ENCODE peak calls at places on chromosomes 4 and X, in seven cellular contexts. P is tibial nerve, N is pancreas, V is uterus, D is breast epithelium, I is psoas muscle, M is heart left ventricle. F is an unnamed sample.

GRCh38 chr4:40976343-40976742 is 226.6 kb downstream of the NSUN7 start:
- DNase-seq in P (no peak), N (no peak), M (no peak), V (no peak), I (no peak), D (no peak), F (peak)

GRCh38 chr4:39464886-39465501 is 6.1 kb downstream of the LIAS start:
- DNase-seq in D (no peak), P (no peak), M (no peak), N (no peak), V (no peak), I (no peak), F (no peak)

GRCh38 chr4:59971952-59972351 is 1228.2 kb upstream of the ADGRL3 start:
- DNase-seq in V (no peak), P (no peak), N (no peak), D (no peak), I (no peak), M (no peak), F (no peak)

GRCh38 chr4:95428216-95429085 is 120.3 kb downstream of the UNC5C start:
- DNase-seq in N (no peak), P (no peak), M (no peak), D (no peak), I (no peak), V (no peak), F (no peak)

GRCh38 chrX:22629105-22629725 is 356.5 kb downstream of the CBLL2 start:
- DNase-seq in M (no peak), P (no peak), V (no peak), I (no peak), D (no peak), N (no peak), F (no peak)

GRCh38 chrX:149630681-149631292 is 805 bp downstream of the TMEM185A start:
- DNase-seq in M (peak), P (no peak), N (no peak), D (no peak), V (no peak), I (no peak), F (peak)

GRCh38 chr4:70838400-70838971 is 1.2 kb downstream of the GRSF1 start:
- DNase-seq in V (no peak), N (no peak), P (no peak), D (no peak), M (no peak), I (no peak), F (no peak)

GRCh38 chrX:153970398-153971123 is 1.1 kb downstream of the HCFC1 start:
- DNase-seq in N (peak), I (no peak), M (peak), P (no peak), V (peak), D (no peak), F (no peak)

GRCh38 chrX:149365061-149365460 is 140.0 kb downstream of the IDS start:
- DNase-seq in N (no peak), M (no peak), P (no peak), D (no peak), I (no peak), V (no peak), F (no peak)

GRCh38 chrX:51395807-51396728 is 63.4 kb downstream of the NUDT10 start:
- DNase-seq in I (no peak), N (peak), V (peak), D (no peak), M (peak), P (no peak), F (peak)

GRCh38 chr4:57460967-57461366 is 350.8 kb upstream of the IGFBP7 start:
- DNase-seq in N (no peak), V (no peak), P (no peak), I (no peak), M (no peak), D (no peak), F (no peak)

GRCh38 chr4:73593631-73594241 is 26.5 kb downstream of the RASSF6 start:
- DNase-seq in P (no peak), M (no peak), N (no peak), V (no peak), D (no peak), I (no peak), F (no peak)

GRCh38 chr4:154277164-154277563 is 214.4 kb downstream of the DCHS2 start:
- DNase-seq in M (no peak), I (no peak), P (no peak), D (no peak), V (no peak), N (no peak), F (no peak)

DNA sequence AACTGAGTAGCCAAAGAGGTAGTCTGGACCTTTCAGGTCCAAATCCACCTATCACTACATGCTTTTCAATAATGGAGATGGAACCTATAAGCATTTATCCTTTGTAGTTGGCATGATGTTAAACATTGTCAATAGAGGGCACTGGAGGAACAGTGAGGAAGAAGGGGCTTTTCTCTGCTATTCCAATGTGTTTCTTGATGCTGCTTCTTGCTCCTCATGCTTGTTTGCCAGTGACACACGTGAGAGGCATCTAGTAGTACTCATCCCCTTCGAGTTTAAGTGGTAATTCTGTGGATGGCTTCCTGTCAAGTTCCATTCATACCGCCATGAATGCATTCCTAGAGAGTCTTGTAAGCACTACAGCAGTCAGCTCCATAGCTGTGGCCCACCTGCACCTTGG is 84.0 kb downstream of the NAA11 start:
- DNase-seq in M (no peak), D (no peak), P (no peak), V (no peak), I (no peak), N (no peak), F (no peak)
- TF ChIP-seq CTCF in M (no peak), D (no peak), P (no peak), V (no peak), I (no peak), N (no peak), F (no peak)

GRCh38 chrX:20452487-20452886 is 185.8 kb upstream of the RPS6KA3 start:
- DNase-seq in M (no peak), D (no peak), V (no peak), I (no peak), N (no peak), P (no peak), F (no peak)
- H3K4me3 ChIP-seq in M (no peak), D (no peak), V (no peak), I (no peak), N (no peak), P (no peak), F (no peak)

DNA sequence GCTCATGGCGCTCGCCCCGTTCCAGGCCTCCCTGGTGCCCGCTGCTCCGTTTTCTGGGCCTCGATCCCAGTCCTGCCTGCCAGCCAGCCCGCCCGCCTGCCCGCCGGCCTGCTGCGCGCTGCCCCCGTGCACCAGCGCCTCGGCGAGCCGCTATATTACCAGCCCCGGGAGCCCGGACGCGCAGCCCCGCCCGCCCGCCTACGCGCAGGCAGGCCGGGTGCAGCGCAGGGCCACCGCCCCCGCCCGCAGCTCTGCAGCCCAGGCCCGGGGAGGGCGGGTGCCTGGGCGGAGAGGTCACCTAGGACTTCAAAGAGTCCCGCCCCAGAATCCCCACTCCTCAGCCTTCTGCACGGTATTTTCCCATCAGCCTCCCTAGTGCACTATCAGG is at the start of gene MAOB:
- DNase-seq in D (no peak), I (peak), N (peak), M (peak), P (no peak), V (peak), F (peak)
- H3K27ac ChIP-seq in D (peak), I (peak), N (no peak), M (peak), P (peak), V (peak), F (peak)

DNA sequence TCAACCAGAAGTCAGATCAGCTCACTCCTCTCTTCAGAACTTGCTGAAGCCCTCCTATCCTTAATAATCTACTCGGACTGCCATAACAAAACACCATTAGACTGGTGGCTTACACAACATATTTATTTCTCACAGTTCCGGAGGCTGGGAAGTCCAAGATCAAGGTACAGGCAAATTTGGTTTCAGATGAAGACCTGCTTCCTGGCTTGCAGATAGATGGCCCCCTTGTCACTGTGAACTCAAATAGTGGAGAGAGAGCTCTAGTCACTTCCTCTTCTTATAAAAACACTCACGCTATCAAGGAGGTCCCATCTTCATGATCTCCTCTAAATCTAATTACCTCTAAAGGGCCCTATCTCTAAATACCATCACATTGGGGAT is 125.1 kb downstream of the CAMK2D start:
- DNase-seq in N (no peak), I (no peak), M (no peak), P (no peak), V (no peak), D (no peak), F (no peak)
- TF ChIP-seq CTCF in N (no peak), I (no peak), M (no peak), P (no peak), V (no peak), D (no peak), F (no peak)

F was measured in heart right ventricle.